ENCODE peak calls at places on chromosomes 11 and 22, in five cellular contexts. B is IMR-90, A is sigmoid colon, V is endothelial cell of umbilical vein, M is adrenal gland. T is an unnamed sample.
A peak's percentile ranks its signal among the peaks of the same experiment; 100 is the strongest.

GRCh38 chr11:21460082-21460481 is 732.8 kb upstream of the ANO5 start:
- DNase-seq in V (no peak), M (no peak), A (no peak), B (no peak), T (no peak)

GRCh38 chr22:22031183-22031560 is 48.6 kb upstream of the TOP3B start:
- DNase-seq in A (no peak), V (no peak), M (no peak), B (no peak), T (no peak)

GRCh38 chr11:123474994-123475393 is 44.9 kb downstream of the GRAMD1B start:
- DNase-seq in B (peak; percentile 47), V (peak; percentile 61), M (no peak), A (peak; percentile 56), T (no peak)

GRCh38 chr11:109059402-109059801 is 362.6 kb upstream of the C11orf87 start:
- DNase-seq in V (no peak), B (no peak), M (no peak), A (no peak), T (no peak)

GRCh38 chr11:70487160-70487559 is 88.8 kb downstream of the CTTN start:
- DNase-seq in V (no peak), M (no peak), B (no peak), A (no peak), T (no peak)

GRCh38 chr11:3803726-3804510 is 4.4 kb upstream of the PGAP2 start:
- DNase-seq in M (no peak), A (no peak), B (peak; percentile 75), V (no peak), T (no peak)

GRCh38 chr22:27810566-27810965 is 9.0 kb upstream of the MN1 start:
- DNase-seq in A (peak; percentile 93), V (no peak), B (peak; percentile 68), M (no peak), T (peak; percentile 41)

GRCh38 chr11:42552786-42553185 is 759.0 kb upstream of the API5 start:
- DNase-seq in A (no peak), V (no peak), B (no peak), M (peak; percentile 35), T (no peak)

GRCh38 chr22:43587574-43587973 is 175.8 kb downstream of the MPPED1 start:
- DNase-seq in V (no peak), B (peak; percentile 24), A (no peak), M (no peak), T (no peak)

GRCh38 chr11:19191530-19192169 is 10.1 kb downstream of the CSRP3 start:
- DNase-seq in B (no peak), M (peak; percentile 24), A (no peak), V (no peak), T (peak; percentile 60)

GRCh38 chr11:115501895-115502589 is 2.2 kb downstream of the CADM1 start:
- DNase-seq in A (no peak), B (peak; percentile 21), M (no peak), V (no peak), T (no peak)

GRCh38 chr11:59669611-59670009 is 773 bp upstream of the PATL1 start:
- DNase-seq in M (peak; percentile 52), V (no peak), A (peak; percentile 73), B (peak; percentile 49), T (peak; percentile 13)

GRCh38 chr11:36333468-36333867 is 37.4 kb downstream of the PRR5L start:
- DNase-seq in M (no peak), V (no peak), B (peak; percentile 33), A (no peak), T (no peak)

GRCh38 chr22:23514317-23515038 is 65.6 kb downstream of the IGLL1 start:
- DNase-seq in B (no peak), A (peak; percentile 85), M (no peak), V (no peak), T (no peak)

GRCh38 chr11:14894657-14895598 is 2.9 kb upstream of the CYP2R1 start:
- DNase-seq in B (peak; percentile 52), M (peak; percentile 53), V (peak; percentile 11), A (peak; percentile 77), T (peak; percentile 27)

GRCh38 chr11:1633864-1634263 is 4.3 kb downstream of the KRTAP5-5 start:
- DNase-seq in V (no peak), B (no peak), M (no peak), A (peak; percentile 30), T (no peak)

GRCh38 chr22:29187831-29188230 is 17.9 kb upstream of the EMID1 start:
- DNase-seq in B (no peak), M (no peak), A (peak; percentile 53), V (no peak), T (no peak)

GRCh38 chr11:74018331-74019005 is 9.6 kb upstream of the UCP3 start:
- DNase-seq in A (peak; percentile 97), V (no peak), M (peak; percentile 93), B (peak; percentile 87), T (peak; percentile 94)

GRCh38 chr11:20243974-20244373 is 83.7 kb upstream of the DBX1 start:
- DNase-seq in M (no peak), B (no peak), A (no peak), V (no peak), T (no peak)

GRCh38 chr11:64870893-64871849 is 7.2 kb downstream of the EHD1 start:
- DNase-seq in V (peak; percentile 72), B (no peak), A (no peak), M (no peak), T (no peak)

GRCh38 chr11:10858505-10859360 is 880 bp upstream of the ZBED5 start:
- DNase-seq in B (peak; percentile 19), V (peak; percentile 63), M (peak; percentile 74), A (peak; percentile 84), T (peak; percentile 53)

GRCh38 chr11:63622318-63622717 is 8.1 kb upstream of the PLAAT3 start:
- DNase-seq in A (no peak), M (no peak), V (no peak), B (no peak), T (no peak)

GRCh38 chr11:69909561-69910518 is 90.6 kb upstream of the FGF3 start:
- DNase-seq in A (peak; percentile 64), M (no peak), V (no peak), B (no peak), T (no peak)

GRCh38 chr22:25853078-25853477 is 111.1 kb downstream of the MYO18B start:
- DNase-seq in M (no peak), A (no peak), B (no peak), V (no peak), T (no peak)

GRCh38 chr11:66749091-66749490 is 20.1 kb upstream of the SPTBN2 start:
- DNase-seq in B (no peak), V (no peak), M (no peak), A (no peak), T (no peak)

GRCh38 chr11:59426361-59427067 is at the start of gene OR5A2:
- DNase-seq in M (no peak), A (no peak), V (no peak), B (no peak), T (no peak)

GRCh38 chr11:109302591-109303334 is 119.2 kb upstream of the C11orf87 start:
- DNase-seq in V (no peak), M (no peak), B (no peak), A (no peak), T (no peak)

GRCh38 chr22:36211237-36211881 is 9.8 kb upstream of the APOL4 start:
- DNase-seq in V (peak; percentile 42), B (peak; percentile 56), A (no peak), M (no peak), T (no peak)

GRCh38 chr22:18031670-18032454 is 7.5 kb upstream of the MICAL3 start:
- DNase-seq in V (no peak), A (peak; percentile 85), M (peak; percentile 78), B (peak; percentile 97), T (peak; percentile 69)

GRCh38 chr22:37165940-37166674 is 16.4 kb upstream of the IL2RB start:
- DNase-seq in B (no peak), A (no peak), V (no peak), M (no peak), T (no peak)

GRCh38 chr11:16776716-16777115 is 38.3 kb downstream of the C11orf58 start:
- DNase-seq in M (no peak), B (peak; percentile 25), V (no peak), A (no peak), T (no peak)

GRCh38 chr22:41963453-41964105 is 5.7 kb upstream of the SEPTIN3 start:
- DNase-seq in M (no peak), A (no peak), B (peak; percentile 43), V (no peak), T (no peak)

GRCh38 chr11:6315811-6316425 is 4.4 kb downstream of the CAVIN3 start:
- DNase-seq in A (peak; percentile 83), B (peak; percentile 65), V (peak; percentile 51), M (peak; percentile 68), T (peak; percentile 46)

GRCh38 chr11:83063073-83063754 is 8.5 kb downstream of the RAB30 start:
- DNase-seq in A (no peak), V (no peak), B (peak; percentile 33), M (peak; percentile 61), T (no peak)

GRCh38 chr11:125166903-125167291 is 2.3 kb downstream of the PKNOX2 start:
- DNase-seq in B (no peak), M (no peak), V (no peak), A (peak; percentile 59), T (no peak)

GRCh38 chr22:22111267-22111751 is 128.7 kb upstream of the TOP3B start:
- DNase-seq in M (no peak), V (no peak), B (peak; percentile 95), A (no peak), T (no peak)

DNA sequence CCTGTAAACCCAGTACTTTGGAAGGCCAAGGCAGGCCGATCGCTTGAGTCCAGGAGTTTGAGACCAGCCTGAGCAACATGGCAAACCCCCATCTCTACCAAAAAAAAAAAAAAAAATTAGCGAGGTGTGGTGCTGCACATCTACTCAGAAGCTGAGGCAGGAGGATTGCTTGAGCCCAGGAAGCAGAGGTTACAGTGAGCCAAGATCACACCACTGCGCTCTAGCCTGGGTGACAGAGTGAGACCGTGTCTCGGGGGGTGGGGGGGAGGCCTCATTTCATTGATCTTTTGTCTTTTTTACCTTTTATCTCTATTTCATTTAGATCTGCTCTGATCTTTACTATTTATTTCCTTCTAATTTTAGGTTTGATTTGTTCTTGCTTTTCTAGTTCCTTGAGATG is 51.8 kb downstream of the KCNQ1OT1 start:
- DNase-seq in A (no peak), B (no peak), M (no peak), V (no peak), T (no peak)
- H3K9me3 ChIP-seq in A (peaks cover 31% of the 10 kb centered on the region), B (peaks cover 68% of the 10 kb centered on the region), M (peaks cover 45% of the 10 kb centered on the region), V (peaks cover 8% of the 10 kb centered on the region), T (peaks cover 4% of the 10 kb centered on the region)

GRCh38 chr22:19406281-19406811 is 25.2 kb downstream of the HIRA start:
- DNase-seq in B (no peak), V (no peak), M (no peak), A (no peak), T (no peak)
- H3K4me1 ChIP-seq in B (peaks cover 3% of the 10 kb centered on the region), V (no peaks in the 10 kb centered on the region), M (no peaks in the 10 kb centered on the region), A (no peaks in the 10 kb centered on the region), T (peaks cover 4% of the 10 kb centered on the region)

GRCh38 chr11:96267490-96268010 is 75.4 kb downstream of the MAML2 start:
- DNase-seq in V (no peak), M (no peak), B (peak; percentile 27), A (no peak), T (no peak)
- TF ChIP-seq POLR2A in V (no peak), M (no peak), B (no peak), A (no peak), T (no peak)

GRCh38 chr22:33227791-33228190 is 169.6 kb upstream of the SYN3 start:
- DNase-seq in M (no peak), A (no peak), V (no peak), B (no peak), T (no peak)
- H3K9me3 ChIP-seq in M (peaks cover 15% of the 10 kb centered on the region), A (peaks cover 4% of the 10 kb centered on the region), V (peaks cover 8% of the 10 kb centered on the region), B (peaks cover 10% of the 10 kb centered on the region), T (no peaks in the 10 kb centered on the region)